ENCODE peak calls at places on chromosomes 12 and 14, in nine cellular contexts. J is pancreas, D is lower leg skin, I is astrocyte of the cerebellum, Z is astrocyte, Y is cardiac muscle cell, R is sigmoid colon, O is suprapubic skin, G is B cell. V is an unnamed sample.

GRCh38 chr12:20451759-20452158 is 83.4 kb downstream of the PDE3A start:
- DNase-seq in Y (peak; percentile 84), J (no peak), R (no peak), O (no peak), G (no peak), I (no peak), Z (peak; percentile 94), D (no peak), V (no peak)

GRCh38 chr12:13196302-13196921 is at the start of gene EMP1:
- DNase-seq in O (peak; percentile 96), D (peak; percentile 99), Z (peak; percentile 100), Y (peak; percentile 99), J (peak; percentile 83), G (peak; percentile 53), R (peak; percentile 98), I (peak; percentile 100), V (peak; percentile 98)

GRCh38 chr12:113486722-113487121 is 15.1 kb upstream of the LHX5 start:
- DNase-seq in Z (no peak), D (no peak), G (no peak), R (no peak), Y (no peak), O (no peak), J (no peak), I (no peak), V (no peak)

GRCh38 chr12:130161261-130162231 is 718 bp upstream of the FZD10 start:
- DNase-seq in J (peak; percentile 38), I (no peak), O (no peak), R (no peak), Z (peak; percentile 0), Y (peak; percentile 26), G (no peak), D (peak; percentile 89), V (no peak)

GRCh38 chr14:32217301-32217700 is 14.2 kb upstream of the RNU6-8 start:
- DNase-seq in Z (no peak), Y (no peak), O (no peak), D (no peak), J (no peak), I (no peak), R (no peak), G (no peak), V (no peak)

GRCh38 chr12:62698701-62699101 is 232.1 kb downstream of the MON2 start:
- DNase-seq in O (no peak), G (no peak), D (no peak), R (no peak), Y (peak; percentile 70), I (no peak), Z (peak; percentile 81), J (no peak), V (no peak)

GRCh38 chr12:116257213-116257612 is 20.3 kb downstream of the MED13L start:
- DNase-seq in I (no peak), G (no peak), Y (peak; percentile 54), R (no peak), J (no peak), O (no peak), D (no peak), Z (no peak), V (no peak)

GRCh38 chr12:15116073-15116472 is 105.1 kb downstream of the RERG start:
- DNase-seq in I (peak; percentile 24), R (peak; percentile 70), J (no peak), G (no peak), O (no peak), Y (peak; percentile 1), D (no peak), Z (no peak), V (no peak)

DNA sequence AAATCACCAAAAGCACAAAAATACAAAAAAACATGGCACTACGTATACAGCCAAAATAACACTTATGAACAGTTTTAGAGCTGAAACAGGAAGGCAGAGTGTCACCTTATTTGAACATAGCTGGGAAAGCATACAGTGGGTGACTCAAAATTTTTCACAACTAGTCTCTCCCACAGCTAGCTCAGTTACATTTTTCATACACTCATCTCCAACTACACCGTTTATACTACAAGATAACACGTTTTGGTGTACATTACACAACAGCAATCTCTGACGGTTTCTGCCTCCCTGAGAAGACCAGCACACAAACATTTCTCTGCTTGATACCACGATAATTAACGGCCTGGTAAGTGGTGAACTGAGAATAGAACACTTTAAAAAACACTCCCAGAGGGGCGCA is 2.8 kb downstream of the RAD52 start:
- DNase-seq in R (no peak), D (no peak), Y (peak; percentile 37), G (no peak), Z (peak; percentile 31), I (no peak), J (no peak), O (no peak), V (no peak)
- TF ChIP-seq CTCF in R (no peak), D (no peak), Y (no peak), G (no peak), Z (no peak), I (no peak), J (no peak), O (no peak), V (no peak)

GRCh38 chr12:118374909-118375308 is 1.4 kb upstream of the SUDS3 start:
- DNase-seq in D (no peak), R (no peak), Z (no peak), I (no peak), Y (no peak), J (no peak), O (no peak), G (no peak), V (no peak)

GRCh38 chr12:118376089-118377004 is at the start of gene SUDS3:
- DNase-seq in Y (peak; percentile 83), D (peak; percentile 99), G (peak; percentile 95), I (peak; percentile 51), O (peak; percentile 96), J (peak; percentile 94), R (peak; percentile 94), Z (peak; percentile 27), V (peak; percentile 92)

GRCh38 chr12:118375348-118375747 is 1.0 kb upstream of the SUDS3 start:
- DNase-seq in G (no peak), D (no peak), R (no peak), O (no peak), I (no peak), J (no peak), Z (no peak), Y (no peak), V (no peak)

GRCh38 chr12:118377005-118377890 is 893 bp downstream of the SUDS3 start:
- DNase-seq in J (no peak), I (no peak), G (peak; percentile 24), O (no peak), Y (no peak), R (no peak), Z (no peak), D (no peak), V (no peak)

DNA sequence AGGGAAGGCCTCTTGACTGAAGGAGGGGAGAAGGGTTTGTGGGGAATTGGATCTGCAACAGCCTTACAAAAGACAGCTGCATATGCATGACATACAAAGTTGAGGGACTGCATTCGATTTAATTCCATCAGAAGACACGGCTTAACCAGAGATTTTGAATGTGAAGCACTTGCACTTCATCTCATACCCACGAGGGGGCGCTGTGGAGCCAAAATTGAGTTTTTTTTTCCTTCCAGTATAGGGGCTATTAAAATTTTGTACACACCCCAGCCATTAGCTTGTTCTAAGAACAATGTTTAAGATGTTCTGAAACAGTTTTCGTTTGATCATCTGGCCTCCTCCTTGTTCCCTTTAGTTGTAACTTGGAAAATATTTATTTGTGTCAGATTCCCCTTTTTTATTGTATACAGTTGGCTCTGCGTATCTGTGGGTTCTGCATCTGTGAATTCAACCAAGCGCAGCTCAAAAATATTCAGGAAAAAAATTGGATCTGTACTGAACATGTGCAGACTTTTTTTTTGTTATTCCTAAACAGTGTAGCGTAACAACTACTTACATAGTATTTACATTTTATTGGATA is 1.6 kb downstream of the SUDS3 start:
- DNase-seq in O (no peak), D (peak; percentile 94), Z (peak; percentile 26), J (peak; percentile 46), Y (peak; percentile 67), G (peak; percentile 77), R (peak; percentile 72), I (peak; percentile 40), V (peak; percentile 65)
- TF ChIP-seq CTCF in O (peak; percentile 93), D (no peak), Z (peak; percentile 99), J (peak; percentile 96), Y (peak; percentile 91), G (peak; percentile 96), R (peak; percentile 94), I (peak; percentile 84), V (peak; percentile 81)

GRCh38 chr14:38992067-38992835 is 110.8 kb downstream of the SEC23A start:
- DNase-seq in J (no peak), O (no peak), R (no peak), Y (peak; percentile 37), G (no peak), Z (no peak), D (no peak), I (no peak), V (no peak)

GRCh38 chr14:38987781-38988180 is 115.3 kb downstream of the SEC23A start:
- DNase-seq in Z (no peak), O (no peak), R (no peak), G (no peak), Y (no peak), J (no peak), I (no peak), D (no peak), V (no peak)

GRCh38 chr14:38994721-38995120 is 108.3 kb downstream of the SEC23A start:
- DNase-seq in G (no peak), R (no peak), Z (no peak), D (no peak), O (no peak), J (no peak), I (no peak), Y (no peak), V (no peak)

GRCh38 chr14:38989917-38990546 is 113.0 kb downstream of the SEC23A start:
- DNase-seq in D (no peak), I (no peak), O (no peak), Z (no peak), J (no peak), G (peak; percentile 23), Y (no peak), R (no peak), V (no peak)
- TF ChIP-seq CTCF in D (no peak), I (no peak), O (no peak), Z (no peak), J (no peak), G (no peak), Y (no peak), R (no peak), V (no peak)

GRCh38 chr12:51797301-51797700 is 51.2 kb downstream of the FIGNL2 start:
- DNase-seq in Y (no peak), I (no peak), J (no peak), O (no peak), R (no peak), G (no peak), D (no peak), Z (no peak), V (no peak)

GRCh38 chr12:51798507-51798906 is 50.0 kb downstream of the FIGNL2 start:
- DNase-seq in J (no peak), O (no peak), D (no peak), Y (no peak), R (no peak), Z (no peak), I (no peak), G (no peak), V (no peak)

GRCh38 chr12:51806896-51807295 is 41.6 kb downstream of the FIGNL2 start:
- DNase-seq in R (no peak), G (no peak), Z (no peak), J (no peak), D (no peak), I (no peak), Y (no peak), O (no peak), V (no peak)

DNA sequence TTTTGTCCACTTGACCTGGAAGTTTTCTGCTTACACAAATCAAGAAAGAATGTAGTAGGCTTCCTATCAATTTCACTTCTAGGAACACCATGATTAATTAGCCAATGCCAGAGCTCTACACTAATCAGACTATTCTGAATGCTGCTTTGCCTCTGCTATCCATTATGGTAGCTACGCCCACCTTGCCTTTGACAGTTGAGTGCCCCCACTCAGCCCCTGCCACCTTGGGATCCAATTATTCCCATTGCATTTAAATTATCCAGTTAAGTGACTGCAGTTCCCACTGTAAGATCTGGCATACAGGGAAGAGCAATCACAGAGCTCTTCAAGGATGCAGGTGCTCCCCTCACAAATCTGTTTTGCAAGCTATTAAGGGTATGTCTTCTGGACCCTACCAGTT is 47.5 kb downstream of the FIGNL2 start:
- DNase-seq in D (no peak), Z (no peak), I (no peak), Y (no peak), J (no peak), R (no peak), O (no peak), G (no peak), V (no peak)
- TF ChIP-seq CTCF in D (no peak), Z (no peak), I (no peak), Y (no peak), J (no peak), R (no peak), O (no peak), G (no peak), V (no peak)